ENCODE peak calls at places on chromosomes 3 and 15, in six cellular contexts. One of them, this sample, is unnamed.

GRCh38 chr3:48962340-48962739 is 27.7 kb upstream of the P4HTM start:
- DNase-seq in endothelial cell of umbilical vein: no peak
- DNase-seq in body of pancreas: no peak
- DNase-seq in omental fat pad: no peak
- DNase-seq in neural crest cell: no peak
- DNase-seq in lower lobe of right lung: no peak
- DNase-seq in this sample: no peak

GRCh38 chr3:186930639-186931486 is 537 bp downstream of the ST6GAL1 start:
- DNase-seq in endothelial cell of umbilical vein: peak
- DNase-seq in body of pancreas: peak
- DNase-seq in omental fat pad: no peak
- DNase-seq in neural crest cell: peak
- DNase-seq in lower lobe of right lung: peak
- DNase-seq in this sample: no peak

GRCh38 chr3:37492468-37492867 is 318.1 kb upstream of the LRRFIP2 start:
- DNase-seq in endothelial cell of umbilical vein: no peak
- DNase-seq in body of pancreas: no peak
- DNase-seq in omental fat pad: no peak
- DNase-seq in neural crest cell: no peak
- DNase-seq in lower lobe of right lung: no peak
- DNase-seq in this sample: no peak

GRCh38 chr15:101479851-101480612 is 9.5 kb downstream of the PCSK6 start:
- DNase-seq in endothelial cell of umbilical vein: no peak
- DNase-seq in body of pancreas: no peak
- DNase-seq in omental fat pad: no peak
- DNase-seq in neural crest cell: peak
- DNase-seq in lower lobe of right lung: no peak
- DNase-seq in this sample: no peak

GRCh38 chr15:93235926-93236781 is 147.1 kb upstream of the RGMA start:
- DNase-seq in endothelial cell of umbilical vein: no peak
- DNase-seq in body of pancreas: peak
- DNase-seq in omental fat pad: peak
- DNase-seq in neural crest cell: no peak
- DNase-seq in lower lobe of right lung: peak
- DNase-seq in this sample: no peak

GRCh38 chr3:187069857-187070516 is 69.3 kb downstream of the RPL39L start:
- DNase-seq in endothelial cell of umbilical vein: no peak
- DNase-seq in body of pancreas: no peak
- DNase-seq in omental fat pad: no peak
- DNase-seq in neural crest cell: no peak
- DNase-seq in lower lobe of right lung: no peak
- DNase-seq in this sample: no peak

GRCh38 chr3:45024601-45025262 is 1.4 kb upstream of the CLEC3B start:
- DNase-seq in endothelial cell of umbilical vein: peak
- DNase-seq in body of pancreas: no peak
- DNase-seq in omental fat pad: no peak
- DNase-seq in neural crest cell: no peak
- DNase-seq in lower lobe of right lung: no peak
- DNase-seq in this sample: no peak

GRCh38 chr3:24363242-24363641 is 131.4 kb downstream of the THRB start:
- DNase-seq in endothelial cell of umbilical vein: no peak
- DNase-seq in body of pancreas: peak
- DNase-seq in omental fat pad: no peak
- DNase-seq in neural crest cell: no peak
- DNase-seq in lower lobe of right lung: no peak
- DNase-seq in this sample: no peak

GRCh38 chr3:5787863-5788488 is 600.5 kb downstream of the EDEM1 start:
- DNase-seq in endothelial cell of umbilical vein: no peak
- DNase-seq in body of pancreas: peak
- DNase-seq in omental fat pad: no peak
- DNase-seq in neural crest cell: peak
- DNase-seq in lower lobe of right lung: no peak
- DNase-seq in this sample: no peak

GRCh38 chr3:122993573-122993972 is 34.0 kb downstream of the SEMA5B start:
- DNase-seq in endothelial cell of umbilical vein: no peak
- DNase-seq in body of pancreas: no peak
- DNase-seq in omental fat pad: no peak
- DNase-seq in neural crest cell: no peak
- DNase-seq in lower lobe of right lung: no peak
- DNase-seq in this sample: no peak

GRCh38 chr3:7025581-7026300 is 164.8 kb downstream of the GRM7 start:
- DNase-seq in endothelial cell of umbilical vein: no peak
- DNase-seq in body of pancreas: no peak
- DNase-seq in omental fat pad: no peak
- DNase-seq in neural crest cell: no peak
- DNase-seq in lower lobe of right lung: no peak
- DNase-seq in this sample: no peak

GRCh38 chr15:72827216-72827615 is 43.7 kb upstream of the ADPGK start:
- DNase-seq in endothelial cell of umbilical vein: no peak
- DNase-seq in body of pancreas: no peak
- DNase-seq in omental fat pad: no peak
- DNase-seq in neural crest cell: no peak
- DNase-seq in lower lobe of right lung: no peak
- DNase-seq in this sample: no peak

GRCh38 chr3:192866804-192867203 is 50.9 kb downstream of the MB21D2 start:
- DNase-seq in endothelial cell of umbilical vein: no peak
- DNase-seq in body of pancreas: no peak
- DNase-seq in omental fat pad: no peak
- DNase-seq in neural crest cell: no peak
- DNase-seq in lower lobe of right lung: no peak
- DNase-seq in this sample: no peak

GRCh38 chr15:67785431-67785830 is 39.9 kb upstream of the SKOR1 start:
- DNase-seq in endothelial cell of umbilical vein: no peak
- DNase-seq in body of pancreas: no peak
- DNase-seq in omental fat pad: no peak
- DNase-seq in neural crest cell: no peak
- DNase-seq in lower lobe of right lung: no peak
- DNase-seq in this sample: no peak

GRCh38 chr3:141065841-141066592 is 14.9 kb downstream of the SPSB4 start:
- DNase-seq in endothelial cell of umbilical vein: no peak
- DNase-seq in body of pancreas: no peak
- DNase-seq in omental fat pad: no peak
- DNase-seq in neural crest cell: no peak
- DNase-seq in lower lobe of right lung: no peak
- DNase-seq in this sample: no peak

GRCh38 chr3:178618197-178618596 is 82.0 kb downstream of the KCNMB2 start:
- DNase-seq in endothelial cell of umbilical vein: no peak
- DNase-seq in body of pancreas: no peak
- DNase-seq in omental fat pad: no peak
- DNase-seq in neural crest cell: no peak
- DNase-seq in lower lobe of right lung: no peak
- DNase-seq in this sample: no peak

GRCh38 chr3:146658841-146659240 is 53.7 kb upstream of the PLSCR5 start:
- DNase-seq in endothelial cell of umbilical vein: no peak
- DNase-seq in body of pancreas: no peak
- DNase-seq in omental fat pad: no peak
- DNase-seq in neural crest cell: no peak
- DNase-seq in lower lobe of right lung: no peak
- DNase-seq in this sample: no peak

GRCh38 chr3:134030382-134030753 is 643 bp upstream of the SLCO2A1 start:
- DNase-seq in endothelial cell of umbilical vein: no peak
- DNase-seq in body of pancreas: peak
- DNase-seq in omental fat pad: no peak
- DNase-seq in neural crest cell: no peak
- DNase-seq in lower lobe of right lung: no peak
- DNase-seq in this sample: peak

GRCh38 chr3:112676659-112677234 is 35.8 kb upstream of the CCDC80 start:
- DNase-seq in endothelial cell of umbilical vein: peak
- DNase-seq in body of pancreas: peak
- DNase-seq in omental fat pad: peak
- DNase-seq in neural crest cell: no peak
- DNase-seq in lower lobe of right lung: peak
- DNase-seq in this sample: no peak

GRCh38 chr3:125107861-125108567 is 52.2 kb upstream of the HEG1 start:
- DNase-seq in endothelial cell of umbilical vein: peak
- DNase-seq in body of pancreas: no peak
- DNase-seq in omental fat pad: no peak
- DNase-seq in neural crest cell: no peak
- DNase-seq in lower lobe of right lung: no peak
- DNase-seq in this sample: no peak

GRCh38 chr3:171825222-171825828 is 15.0 kb upstream of the PLD1 start:
- DNase-seq in endothelial cell of umbilical vein: peak
- DNase-seq in body of pancreas: no peak
- DNase-seq in omental fat pad: no peak
- DNase-seq in neural crest cell: no peak
- DNase-seq in lower lobe of right lung: no peak
- DNase-seq in this sample: no peak

GRCh38 chr3:65979731-65980130 is 59.0 kb downstream of the MAGI1 start:
- DNase-seq in endothelial cell of umbilical vein: no peak
- DNase-seq in body of pancreas: no peak
- DNase-seq in omental fat pad: no peak
- DNase-seq in neural crest cell: no peak
- DNase-seq in lower lobe of right lung: no peak
- DNase-seq in this sample: no peak

GRCh38 chr15:92715753-92716152 is 60.2 kb upstream of the FAM174B start:
- DNase-seq in endothelial cell of umbilical vein: peak
- DNase-seq in body of pancreas: no peak
- DNase-seq in omental fat pad: no peak
- DNase-seq in neural crest cell: no peak
- DNase-seq in lower lobe of right lung: no peak
- DNase-seq in this sample: no peak

GRCh38 chr3:127908202-127908601 is 6.8 kb upstream of the KBTBD12 start:
- DNase-seq in endothelial cell of umbilical vein: no peak
- DNase-seq in body of pancreas: no peak
- DNase-seq in omental fat pad: no peak
- DNase-seq in neural crest cell: no peak
- DNase-seq in lower lobe of right lung: no peak
- DNase-seq in this sample: no peak

GRCh38 chr3:54426431-54426830 is 304.1 kb downstream of the CACNA2D3 start:
- DNase-seq in endothelial cell of umbilical vein: no peak
- DNase-seq in body of pancreas: no peak
- DNase-seq in omental fat pad: no peak
- DNase-seq in neural crest cell: no peak
- DNase-seq in lower lobe of right lung: no peak
- DNase-seq in this sample: no peak

GRCh38 chr3:133292251-133292650 is 107.6 kb upstream of the BFSP2 start:
- DNase-seq in endothelial cell of umbilical vein: peak
- DNase-seq in body of pancreas: no peak
- DNase-seq in omental fat pad: no peak
- DNase-seq in neural crest cell: no peak
- DNase-seq in lower lobe of right lung: no peak
- DNase-seq in this sample: no peak

GRCh38 chr3:48305396-48305795 is 28.1 kb downstream of the SPINK8 start:
- DNase-seq in endothelial cell of umbilical vein: no peak
- DNase-seq in body of pancreas: no peak
- DNase-seq in omental fat pad: no peak
- DNase-seq in neural crest cell: no peak
- DNase-seq in lower lobe of right lung: no peak
- DNase-seq in this sample: no peak

GRCh38 chr3:73846951-73847350 is 222.2 kb upstream of the PDZRN3 start:
- DNase-seq in endothelial cell of umbilical vein: no peak
- DNase-seq in body of pancreas: no peak
- DNase-seq in omental fat pad: no peak
- DNase-seq in neural crest cell: no peak
- DNase-seq in lower lobe of right lung: no peak
- DNase-seq in this sample: no peak

DNA sequence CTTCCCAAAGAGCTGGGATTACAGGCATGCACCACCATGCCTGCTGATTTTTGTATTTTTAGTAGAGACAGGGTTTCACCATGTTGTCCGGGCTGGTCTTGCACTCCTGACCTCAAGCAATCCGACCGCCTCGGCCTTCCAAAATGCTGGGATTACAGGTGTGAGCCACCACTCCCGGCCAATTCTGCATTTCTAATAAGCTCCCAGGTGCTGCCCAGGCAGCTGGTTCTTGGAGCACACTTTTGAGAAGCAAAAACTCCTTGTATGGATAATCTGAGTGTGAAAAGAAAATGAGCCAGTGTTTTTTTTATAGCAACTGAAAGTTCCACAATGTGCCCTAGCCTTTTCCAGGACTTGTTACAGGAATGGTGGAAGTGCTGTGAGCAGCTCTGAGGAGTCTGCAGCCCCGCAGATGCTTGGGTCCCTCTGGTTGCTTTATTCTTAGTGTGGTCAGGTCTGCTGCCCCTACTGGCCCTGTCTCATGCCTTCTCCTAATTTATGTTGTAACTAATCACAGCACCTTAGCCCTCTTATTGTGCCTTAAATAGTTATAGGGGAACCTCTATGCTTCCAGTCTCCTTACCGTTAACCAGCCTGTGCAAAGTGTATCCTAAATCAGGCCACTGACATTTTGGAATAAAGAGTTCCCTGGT is 13.5 kb upstream of the KCNAB1 start:
- DNase-seq in endothelial cell of umbilical vein: no peak
- DNase-seq in body of pancreas: no peak
- DNase-seq in omental fat pad: no peak
- DNase-seq in neural crest cell: no peak
- DNase-seq in lower lobe of right lung: no peak
- DNase-seq in this sample: no peak
- TF ChIP-seq CTCF in endothelial cell of umbilical vein: no peak
- TF ChIP-seq CTCF in body of pancreas: no peak
- TF ChIP-seq CTCF in omental fat pad: no peak
- TF ChIP-seq CTCF in neural crest cell: no peak
- TF ChIP-seq CTCF in lower lobe of right lung: no peak
- TF ChIP-seq CTCF in this sample: no peak

GRCh38 chr3:156551746-156552145 is 3.2 kb downstream of the SSR3 start:
- DNase-seq in endothelial cell of umbilical vein: no peak
- DNase-seq in body of pancreas: no peak
- DNase-seq in omental fat pad: no peak
- DNase-seq in neural crest cell: no peak
- DNase-seq in lower lobe of right lung: no peak
- DNase-seq in this sample: no peak
- TF ChIP-seq CTCF in endothelial cell of umbilical vein: no peak
- TF ChIP-seq CTCF in body of pancreas: no peak
- TF ChIP-seq CTCF in omental fat pad: no peak
- TF ChIP-seq CTCF in neural crest cell: no peak
- TF ChIP-seq CTCF in lower lobe of right lung: no peak
- TF ChIP-seq CTCF in this sample: no peak

GRCh38 chr3:13927295-13927694 is 47.4 kb upstream of the WNT7A start:
- DNase-seq in endothelial cell of umbilical vein: no peak
- DNase-seq in body of pancreas: no peak
- DNase-seq in omental fat pad: no peak
- DNase-seq in neural crest cell: no peak
- DNase-seq in lower lobe of right lung: no peak
- DNase-seq in this sample: no peak
- TF ChIP-seq CTCF in endothelial cell of umbilical vein: no peak
- TF ChIP-seq CTCF in body of pancreas: no peak
- TF ChIP-seq CTCF in omental fat pad: no peak
- TF ChIP-seq CTCF in neural crest cell: peak
- TF ChIP-seq CTCF in lower lobe of right lung: no peak
- TF ChIP-seq CTCF in this sample: no peak

GRCh38 chr15:65289261-65289854 is 2.7 kb upstream of the PARP16 start:
- DNase-seq in endothelial cell of umbilical vein: no peak
- DNase-seq in body of pancreas: no peak
- DNase-seq in omental fat pad: no peak
- DNase-seq in neural crest cell: no peak
- DNase-seq in lower lobe of right lung: no peak
- DNase-seq in this sample: no peak

GRCh38 chr15:65287515-65287845 is 797 bp upstream of the PARP16 start:
- DNase-seq in endothelial cell of umbilical vein: no peak
- DNase-seq in body of pancreas: no peak
- DNase-seq in omental fat pad: no peak
- DNase-seq in neural crest cell: no peak
- DNase-seq in lower lobe of right lung: no peak
- DNase-seq in this sample: no peak

GRCh38 chr15:65286069-65286703 is 497 bp downstream of the PARP16 start:
- DNase-seq in endothelial cell of umbilical vein: peak
- DNase-seq in body of pancreas: peak
- DNase-seq in omental fat pad: no peak
- DNase-seq in neural crest cell: no peak
- DNase-seq in lower lobe of right lung: peak
- DNase-seq in this sample: no peak

GRCh38 chr15:65285291-65286068 is 1.2 kb downstream of the PARP16 start:
- DNase-seq in endothelial cell of umbilical vein: no peak
- DNase-seq in body of pancreas: no peak
- DNase-seq in omental fat pad: no peak
- DNase-seq in neural crest cell: no peak
- DNase-seq in lower lobe of right lung: no peak
- DNase-seq in this sample: no peak

GRCh38 chr15:65286704-65287514 is at the start of gene PARP16:
- DNase-seq in endothelial cell of umbilical vein: peak
- DNase-seq in body of pancreas: peak
- DNase-seq in omental fat pad: peak
- DNase-seq in neural crest cell: peak
- DNase-seq in lower lobe of right lung: peak
- DNase-seq in this sample: peak
- TF ChIP-seq CTCF in endothelial cell of umbilical vein: peak
- TF ChIP-seq CTCF in body of pancreas: peak
- TF ChIP-seq CTCF in omental fat pad: no peak
- TF ChIP-seq CTCF in neural crest cell: peak
- TF ChIP-seq CTCF in lower lobe of right lung: peak
- TF ChIP-seq CTCF in this sample: no peak